ENCODE peak calls at places on chromosomes 4 and X, in seven cellular contexts. K, V, U, E, X, B and D are unnamed samples.

GRCh38 chr4:105979506-105979905 is 84.2 kb downstream of the NPNT start:
- DNase-seq in K (no peak), V (no peak), U (no peak), E (no peak), X (no peak), B (no peak), D (no peak)

GRCh38 chr4:26061248-26061986 is 147.4 kb downstream of the SMIM20 start:
- DNase-seq in K (peak; percentile 56), V (peak; percentile 60), U (peak; percentile 53), E (no peak), X (peak; percentile 55), B (peak; percentile 6), D (peak; percentile 47)

GRCh38 chr4:78691971-78692814 is 84.0 kb upstream of the BMP2K start:
- DNase-seq in K (no peak), V (peak; percentile 16), U (no peak), E (no peak), X (peak; percentile 75), B (no peak), D (peak; percentile 94)

GRCh38 chr4:11908205-11908604 is 479.5 kb upstream of the HS3ST1 start:
- DNase-seq in K (no peak), V (no peak), U (no peak), E (no peak), X (no peak), B (no peak), D (no peak)

GRCh38 chr4:4491396-4491893 is 50.4 kb downstream of the STX18 start:
- DNase-seq in K (no peak), V (no peak), U (no peak), E (no peak), X (no peak), B (no peak), D (no peak)

GRCh38 chrX:155968106-155968714 is 29.3 kb upstream of the IL9R start:
- DNase-seq in K (no peak), V (no peak), U (no peak), E (no peak), X (no peak), B (no peak), D (peak; percentile 25)

GRCh38 chrX:108601276-108601675 is 135.1 kb downstream of the IRS4 start:
- DNase-seq in K (no peak), V (no peak), U (no peak), E (no peak), X (no peak), B (no peak), D (no peak)

GRCh38 chr4:1872918-1873269 is 1.7 kb downstream of the NSD2 start:
- DNase-seq in K (no peak), V (peak; percentile 88), U (no peak), E (no peak), X (no peak), B (no peak), D (no peak)

GRCh38 chr4:173386751-173387150 is 12.2 kb downstream of the SCRG1 start:
- DNase-seq in K (no peak), V (no peak), U (no peak), E (no peak), X (no peak), B (no peak), D (no peak)

GRCh38 chr4:160233141-160233540 is 1130.3 kb downstream of the RAPGEF2 start:
- DNase-seq in K (no peak), V (no peak), U (no peak), E (no peak), X (no peak), B (no peak), D (no peak)

GRCh38 chr4:132334081-132334480 is 815.0 kb upstream of the PCDH10 start:
- DNase-seq in K (no peak), V (peak; percentile 3), U (no peak), E (no peak), X (no peak), B (no peak), D (no peak)
- TF ChIP-seq RFX5 in K (no peak), V (no peak), U (no peak), E (no peak), X (no peak), B (no peak), D (no peak)

GRCh38 chr4:56255820-56256219 is 131.5 kb downstream of the AASDH start:
- DNase-seq in K (peak; percentile 1), V (no peak), U (no peak), E (no peak), X (no peak), B (no peak), D (no peak)

GRCh38 chr4:56259595-56259994 is 127.7 kb downstream of the AASDH start:
- DNase-seq in K (no peak), V (no peak), U (no peak), E (no peak), X (no peak), B (no peak), D (no peak)

GRCh38 chr4:56264861-56265260 is 122.4 kb downstream of the AASDH start:
- DNase-seq in K (no peak), V (no peak), U (no peak), E (no peak), X (no peak), B (no peak), D (no peak)

GRCh38 chr4:56260320-56260719 is 127.0 kb downstream of the AASDH start:
- DNase-seq in K (no peak), V (no peak), U (no peak), E (no peak), X (no peak), B (no peak), D (no peak)

GRCh38 chr4:56261027-56261426 is 126.3 kb downstream of the AASDH start:
- DNase-seq in K (no peak), V (no peak), U (no peak), E (peak; percentile 2), X (no peak), B (no peak), D (no peak)
- TF ChIP-seq RFX5 in K (no peak), V (no peak), U (no peak), E (no peak), X (no peak), B (no peak), D (no peak)

DNA sequence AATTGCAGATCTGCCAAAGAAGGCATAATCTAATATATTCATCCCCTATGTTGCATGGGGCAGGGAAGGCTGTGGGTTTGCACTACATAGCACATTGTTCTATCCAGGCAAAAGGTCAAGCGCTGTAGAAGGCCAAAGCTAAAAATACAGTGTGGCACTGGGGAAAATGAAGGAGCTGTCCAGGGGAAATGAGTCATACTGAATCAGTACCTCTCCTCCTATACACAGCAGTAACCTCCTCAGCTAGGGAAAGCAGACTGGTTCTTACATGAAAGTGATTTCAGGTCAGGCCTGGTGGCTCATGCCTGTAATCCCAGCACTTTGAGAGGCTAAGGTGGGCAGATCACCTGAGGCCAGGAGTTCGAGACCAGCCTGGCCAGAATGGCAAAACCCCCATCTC is 31.0 kb upstream of the SLC25A4 start:
- DNase-seq in K (peak; percentile 71), V (peak; percentile 96), U (peak; percentile 23), E (no peak), X (no peak), B (peak; percentile 31), D (peak; percentile 49)
- TF ChIP-seq RFX5 in K (no peak), V (no peak), U (no peak), E (no peak), X (no peak), B (no peak), D (no peak)

GRCh38 chrX:151713859-151714258 is 2.0 kb upstream of the FATE1 start:
- DNase-seq in K (peak; percentile 37), V (no peak), U (peak; percentile 63), E (no peak), X (peak; percentile 48), B (peak; percentile 0), D (peak; percentile 42)
- TF ChIP-seq RFX5 in K (no peak), V (no peak), U (no peak), E (no peak), X (no peak), B (no peak), D (no peak)

DNA sequence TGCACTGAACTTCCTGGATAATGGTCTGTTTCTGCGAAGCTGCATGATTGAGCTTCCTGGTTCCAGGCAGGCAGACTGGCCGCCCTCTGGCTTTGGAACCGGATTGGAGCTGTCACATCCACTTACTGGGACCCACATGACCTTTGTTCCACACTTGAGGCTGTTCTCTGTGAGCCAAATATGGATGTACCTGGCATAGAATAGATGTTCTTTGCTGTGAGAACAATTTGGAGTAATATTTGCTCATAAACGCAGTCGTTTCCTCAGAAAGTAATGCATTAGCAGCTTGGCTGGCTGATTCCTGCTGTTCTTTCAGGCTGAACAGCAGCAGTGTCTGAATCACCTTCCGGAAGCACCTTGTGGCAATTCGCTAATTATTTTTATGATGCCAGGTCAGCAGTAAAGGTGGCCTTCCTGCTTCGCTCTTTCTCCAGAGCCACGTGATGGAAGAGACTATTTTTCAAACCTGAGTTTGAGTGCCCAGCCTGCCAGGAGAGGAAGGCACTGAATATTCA is 78.1 kb upstream of the BOD1L1 start:
- DNase-seq in K (no peak), V (no peak), U (no peak), E (no peak), X (peak; percentile 24), B (no peak), D (no peak)
- TF ChIP-seq RFX5 in K (no peak), V (no peak), U (no peak), E (no peak), X (no peak), B (no peak), D (no peak)

GRCh38 chr4:108240356-108240755 is 71.6 kb upstream of the LEF1 start:
- DNase-seq in K (no peak), V (peak; percentile 5), U (no peak), E (no peak), X (no peak), B (no peak), D (no peak)
- TF ChIP-seq RFX5 in K (no peak), V (no peak), U (no peak), E (no peak), X (no peak), B (no peak), D (no peak)

GRCh38 chr4:16577177-16577576 is 321.3 kb downstream of the LDB2 start:
- DNase-seq in K (no peak), V (no peak), U (no peak), E (no peak), X (no peak), B (no peak), D (no peak)

GRCh38 chr4:16574981-16575380 is 323.5 kb downstream of the LDB2 start:
- DNase-seq in K (no peak), V (no peak), U (no peak), E (no peak), X (no peak), B (no peak), D (no peak)

GRCh38 chr4:16573744-16574143 is 324.7 kb downstream of the LDB2 start:
- DNase-seq in K (no peak), V (peak; percentile 83), U (no peak), E (no peak), X (no peak), B (no peak), D (no peak)

GRCh38 chr4:16569790-16570189 is 328.7 kb downstream of the LDB2 start:
- DNase-seq in K (no peak), V (no peak), U (no peak), E (no peak), X (no peak), B (no peak), D (no peak)

GRCh38 chr4:16573181-16573580 is 325.3 kb downstream of the LDB2 start:
- DNase-seq in K (no peak), V (peak; percentile 67), U (no peak), E (no peak), X (no peak), B (no peak), D (no peak)
- TF ChIP-seq RFX5 in K (no peak), V (no peak), U (no peak), E (no peak), X (no peak), B (no peak), D (no peak)